ENCODE peak calls at places on chromosome 3, in four cellular contexts. T is esophagus muscularis mucosa, F is left ventricle myocardium inferior, J is fibroblast of mammary gland. E is an unnamed sample.

GRCh38 chr3:188220097-188220788 is 66.3 kb downstream of the LPP start:
- DNase-seq in F (no peak), T (no peak), J (peak), E (no peak)

GRCh38 chr3:59480486-59480995 is 430.7 kb upstream of the CFAP20DC start:
- DNase-seq in F (no peak), J (peak), T (no peak), E (no peak)

GRCh38 chr3:112979244-112979832 is 4.4 kb upstream of the CD200R1 start:
- DNase-seq in F (no peak), J (peak), T (no peak), E (no peak)

GRCh38 chr3:10964537-10965167 is 27.9 kb upstream of the SLC6A1 start:
- DNase-seq in J (peak), T (no peak), F (no peak), E (no peak)

GRCh38 chr3:58041826-58042324 is 33.7 kb downstream of the FLNB start:
- DNase-seq in T (no peak), F (no peak), J (peak), E (no peak)

GRCh38 chr3:149284034-149284433 is 49.4 kb downstream of the TM4SF18 start:
- DNase-seq in J (no peak), T (peak), F (no peak), E (no peak)

GRCh38 chr3:192684151-192684550 is 43.2 kb downstream of the FGF12 start:
- DNase-seq in J (no peak), T (no peak), F (no peak), E (no peak)

GRCh38 chr3:12615263-12615662 is 48.7 kb downstream of the RAF1 start:
- DNase-seq in T (no peak), J (no peak), F (no peak), E (no peak)

GRCh38 chr3:16365454-16366128 is 100.6 kb downstream of the OXNAD1 start:
- DNase-seq in J (no peak), T (no peak), F (no peak), E (no peak)

GRCh38 chr3:170467007-170467406 is 48.3 kb downstream of the CLDN11 start:
- DNase-seq in F (no peak), J (no peak), T (peak), E (no peak)

GRCh38 chr3:155745795-155746550 is 1.1 kb upstream of the PLCH1 start:
- DNase-seq in F (no peak), T (no peak), J (no peak), E (peak)

GRCh38 chr3:45927881-45928280 is 15.4 kb upstream of the CXCR6 start:
- DNase-seq in F (no peak), T (no peak), J (peak), E (no peak)

GRCh38 chr3:13479332-13479581 is 849 bp upstream of the HDAC11 start:
- DNase-seq in J (peak), T (no peak), F (peak), E (peak)

GRCh38 chr3:47339951-47340350 is 40.9 kb upstream of the PTPN23 start:
- DNase-seq in T (no peak), F (no peak), J (no peak), E (no peak)

GRCh38 chr3:123546133-123546755 is 38.6 kb downstream of the HACD2 start:
- DNase-seq in T (no peak), J (peak), F (no peak), E (no peak)

GRCh38 chr3:48784426-48785120 is 63.1 kb downstream of the PRKAR2A start:
- DNase-seq in T (no peak), J (peak), F (no peak), E (no peak)

GRCh38 chr3:157920804-157921203 is 185.4 kb downstream of the SHOX2 start:
- DNase-seq in T (no peak), J (no peak), F (no peak), E (no peak)

GRCh38 chr3:126179825-126180476 is 435 bp downstream of the ALDH1L1 start:
- DNase-seq in T (peak), J (no peak), F (peak), E (no peak)
- H3K4me3 ChIP-seq in T (peak), J (peak), F (peak), E (peak)

GRCh38 chr3:43996379-43997301 is 245.0 kb upstream of the TOPAZ1 start:
- DNase-seq in T (no peak), F (no peak), J (peak), E (peak)
- H3K4me3 ChIP-seq in T (peak), F (peak), J (peak), E (peak)

GRCh38 chr3:40827942-40828688 is 303.4 kb downstream of the ZNF621 start:
- DNase-seq in T (no peak), F (peak), J (peak), E (peak)
- H3K4me3 ChIP-seq in T (no peak), F (no peak), J (no peak), E (no peak)

GRCh38 chr3:29757054-29757777 is 476.3 kb downstream of the RBMS3 start:
- DNase-seq in F (no peak), J (peak), T (no peak), E (no peak)

GRCh38 chr3:29759443-29760033 is 478.7 kb downstream of the RBMS3 start:
- DNase-seq in F (no peak), J (peak), T (no peak), E (no peak)

GRCh38 chr3:29759021-29759359 is 478.1 kb downstream of the RBMS3 start:
- DNase-seq in T (no peak), J (no peak), F (no peak), E (no peak)

GRCh38 chr3:29755416-29755815 is 474.5 kb downstream of the RBMS3 start:
- DNase-seq in F (no peak), T (no peak), J (no peak), E (no peak)

DNA sequence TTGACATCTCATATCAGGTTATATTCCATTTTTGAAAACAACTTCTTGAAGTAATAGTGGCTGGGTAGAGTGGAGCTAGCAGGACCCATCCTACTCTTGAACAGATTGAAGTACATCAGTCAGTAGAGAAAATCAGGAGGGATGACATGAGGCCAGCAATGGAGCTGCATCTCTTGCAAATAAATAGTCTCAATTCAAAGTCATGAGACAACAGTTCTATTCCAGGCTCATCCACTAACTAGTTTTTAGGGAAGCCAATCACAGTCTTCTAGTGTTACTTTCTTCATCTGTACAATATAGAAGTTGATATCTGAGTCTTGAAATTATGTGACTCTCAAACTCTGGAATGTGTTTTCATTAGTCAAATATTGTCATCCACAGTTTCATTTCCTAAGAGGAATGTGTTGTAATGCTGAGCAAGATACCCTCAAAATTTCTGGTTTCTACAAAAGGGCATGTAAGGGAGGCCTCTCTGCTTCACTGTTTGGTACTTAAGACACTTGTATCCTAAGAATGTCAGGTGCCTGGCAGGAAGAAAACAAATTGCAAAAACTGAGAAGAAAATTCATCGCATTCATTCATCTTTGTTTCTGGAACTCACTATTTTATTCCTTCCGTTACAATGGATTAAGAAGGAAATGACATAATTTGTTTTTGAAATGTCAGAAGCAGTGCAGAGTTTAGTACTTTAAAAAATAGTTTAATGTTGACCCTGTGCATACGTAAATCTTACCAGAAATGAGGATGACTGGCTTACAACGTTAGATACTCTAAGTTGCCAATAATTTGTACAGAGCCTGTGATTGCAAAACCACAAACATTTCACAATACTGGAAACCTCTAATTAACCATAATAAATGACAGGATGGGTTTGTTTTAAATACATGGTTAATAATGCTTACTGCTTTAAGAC is 477.5 kb downstream of the RBMS3 start:
- DNase-seq in F (no peak), J (peak), T (no peak), E (no peak)
- H3K4me3 ChIP-seq in F (peak), J (no peak), T (no peak), E (no peak)